ENCODE peak calls at places on chromosomes 1 and 21, in seven cellular contexts. A is lower leg skin, M is neural crest cell, F is cardiac muscle cell, P is osteocyte, D is chondrocyte, N is ovary. O is an unnamed sample.

GRCh38 chr1:77238463-77238862 is 19.2 kb upstream of the PIGK start:
- DNase-seq in A (no peak), M (no peak), F (peak), P (no peak), D (no peak), N (no peak), O (no peak)

GRCh38 chr1:231806623-231807470 is 180.3 kb downstream of the DISC1 start:
- DNase-seq in A (no peak), M (peak), F (peak), P (no peak), D (no peak), N (no peak), O (no peak)

GRCh38 chr1:206890690-206891089 is 6.6 kb upstream of the IL24 start:
- DNase-seq in A (no peak), M (no peak), F (peak), P (no peak), D (no peak), N (no peak), O (no peak)

GRCh38 chr1:206679738-206680211 is 4.9 kb upstream of the MAPKAPK2 start:
- DNase-seq in A (no peak), M (no peak), F (no peak), P (no peak), D (no peak), N (no peak), O (no peak)

GRCh38 chr21:32136546-32136945 is 142.3 kb downstream of the MIS18A start:
- DNase-seq in A (no peak), M (no peak), F (no peak), P (no peak), D (no peak), N (no peak), O (no peak)

GRCh38 chr1:167474191-167474641 is 44.1 kb downstream of the CD247 start:
- DNase-seq in A (no peak), M (no peak), F (no peak), P (no peak), D (no peak), N (no peak), O (no peak)

GRCh38 chr1:111406325-111406768 is 21.2 kb downstream of the OVGP1 start:
- DNase-seq in A (no peak), M (no peak), F (peak), P (no peak), D (no peak), N (no peak), O (no peak)

GRCh38 chr1:219708919-219709318 is 96.0 kb upstream of the ZC3H11B start:
- DNase-seq in A (no peak), M (no peak), F (no peak), P (no peak), D (no peak), N (no peak), O (no peak)

GRCh38 chr1:213286235-213286634 is 235.2 kb downstream of the RPS6KC1 start:
- DNase-seq in A (no peak), M (no peak), F (no peak), P (no peak), D (no peak), N (no peak), O (no peak)

GRCh38 chr1:3746784-3747521 is 5.3 kb upstream of the CCDC27 start:
- DNase-seq in A (peak), M (peak), F (peak), P (no peak), D (peak), N (peak), O (peak)

GRCh38 chr1:62057631-62058290 is 136.9 kb upstream of the L1TD1 start:
- DNase-seq in A (no peak), M (no peak), F (no peak), P (no peak), D (no peak), N (no peak), O (no peak)

GRCh38 chr1:13700521-13701273 is 709 bp downstream of the PRDM2 start:
- DNase-seq in A (peak), M (no peak), F (peak), P (no peak), D (no peak), N (peak), O (no peak)

GRCh38 chr1:94045465-94046056 is 75.4 kb downstream of the ABCA4 start:
- DNase-seq in A (peak), M (peak), F (peak), P (peak), D (peak), N (peak), O (peak)

GRCh38 chr1:167631386-167631941 is 1.4 kb downstream of the RCSD1 start:
- DNase-seq in A (peak), M (no peak), F (no peak), P (peak), D (no peak), N (no peak), O (no peak)

GRCh38 chr1:208350815-208351214 is 106.6 kb upstream of the PLXNA2 start:
- DNase-seq in A (no peak), M (no peak), F (no peak), P (no peak), D (no peak), N (no peak), O (no peak)

GRCh38 chr1:162373072-162373427 is 3.6 kb downstream of the SPATA46 start:
- DNase-seq in A (peak), M (no peak), F (no peak), P (no peak), D (no peak), N (no peak), O (no peak)

GRCh38 chr1:39650431-39650830 is 11.0 kb upstream of the HEYL start:
- DNase-seq in A (no peak), M (no peak), F (no peak), P (no peak), D (no peak), N (no peak), O (no peak)

GRCh38 chr1:228156518-228156875 is 6.8 kb downstream of the GJC2 start:
- DNase-seq in A (no peak), M (no peak), F (no peak), P (no peak), D (peak), N (no peak), O (no peak)

GRCh38 chr1:176434200-176434599 is 28.8 kb upstream of the PAPPA2 start:
- DNase-seq in A (no peak), M (no peak), F (no peak), P (no peak), D (no peak), N (no peak), O (no peak)

GRCh38 chr21:39385299-39386145 is 36.6 kb upstream of the HMGN1 start:
- DNase-seq in A (peak), M (no peak), F (peak), P (no peak), D (no peak), N (peak), O (no peak)

GRCh38 chr1:226657788-226658537 is 81.1 kb downstream of the ITPKB start:
- DNase-seq in A (peak), M (no peak), F (no peak), P (no peak), D (no peak), N (no peak), O (no peak)

GRCh38 chr1:40796939-40797667 is 13.5 kb downstream of the KCNQ4 start:
- DNase-seq in A (no peak), M (no peak), F (no peak), P (no peak), D (no peak), N (no peak), O (no peak)

GRCh38 chr1:55839626-55840025 is 624.5 kb upstream of the USP24 start:
- DNase-seq in A (no peak), M (no peak), F (no peak), P (no peak), D (no peak), N (no peak), O (no peak)

GRCh38 chr1:51517361-51518032 is 1.6 kb downstream of the EPS15 start:
- DNase-seq in A (no peak), M (no peak), F (peak), P (no peak), D (no peak), N (no peak), O (no peak)

GRCh38 chr1:56446531-56447098 is 132.7 kb downstream of the PLPP3 start:
- DNase-seq in A (no peak), M (no peak), F (peak), P (no peak), D (no peak), N (peak), O (no peak)

GRCh38 chr1:67540733-67541125 is 110.5 kb upstream of the SERBP1 start:
- DNase-seq in A (no peak), M (no peak), F (no peak), P (no peak), D (no peak), N (no peak), O (no peak)

GRCh38 chr1:61337037-61337436 is 254.7 kb downstream of the NFIA start:
- DNase-seq in A (no peak), M (no peak), F (peak), P (no peak), D (no peak), N (no peak), O (no peak)

GRCh38 chr1:15825800-15826199 is 18.4 kb upstream of the UQCRHL start:
- DNase-seq in A (no peak), M (no peak), F (peak), P (no peak), D (no peak), N (no peak), O (no peak)

GRCh38 chr1:153670257-153670858 is 435 bp downstream of the ILF2 start:
- DNase-seq in A (peak), M (no peak), F (no peak), P (no peak), D (no peak), N (no peak), O (no peak)

DNA sequence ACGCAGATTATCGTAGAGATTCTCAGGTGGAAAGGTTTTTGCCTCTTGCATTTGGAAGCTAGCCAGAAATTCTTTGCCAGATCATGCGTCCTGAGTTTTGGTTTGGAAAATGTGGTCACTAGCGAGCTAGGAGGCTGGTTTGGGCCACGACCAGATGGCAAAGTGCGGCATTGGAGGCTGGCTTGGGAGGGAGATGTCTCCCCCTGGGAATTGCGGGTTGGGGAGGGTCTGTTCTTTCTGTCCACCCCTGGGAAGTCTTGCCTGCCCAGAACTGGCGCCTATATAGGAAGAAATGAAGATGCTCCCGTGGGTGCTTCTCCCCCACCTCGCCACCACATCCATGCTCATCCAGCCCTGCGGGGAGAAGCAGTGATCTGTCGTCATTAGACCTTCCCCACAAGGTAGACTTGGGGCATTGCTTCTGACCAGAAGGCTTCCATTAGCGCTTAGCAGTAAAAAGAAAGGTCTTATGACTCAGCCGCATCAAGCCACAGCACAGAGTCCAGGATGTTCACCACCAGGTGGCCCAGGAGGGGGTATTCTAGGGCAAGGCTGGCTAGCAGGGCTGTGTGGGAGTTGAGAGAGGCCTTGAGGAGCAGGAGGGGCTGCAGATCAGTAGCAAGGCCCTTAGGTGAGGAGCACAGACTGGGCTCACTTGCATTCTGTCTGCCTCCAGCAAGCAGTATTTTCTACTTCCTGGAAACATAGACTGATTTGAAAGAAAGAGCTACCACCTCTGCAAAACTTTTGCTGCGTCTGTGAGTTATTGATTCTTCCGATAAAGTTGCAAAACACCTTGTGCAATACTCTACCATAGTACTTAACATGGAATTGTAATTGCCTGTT is 1.5 kb upstream of the PTP4A2 start:
- DNase-seq in A (peak), M (no peak), F (peak), P (no peak), D (no peak), N (peak), O (no peak)
- TF ChIP-seq CTCF in A (no peak), M (peak), F (peak), P (peak), D (peak), N (peak), O (peak)

GRCh38 chr1:112748396-112748795 is 33.3 kb upstream of the PPM1J start:
- DNase-seq in A (no peak), M (no peak), F (no peak), P (no peak), D (no peak), N (no peak), O (no peak)

GRCh38 chr1:112743174-112744018 is 28.3 kb upstream of the PPM1J start:
- DNase-seq in A (peak), M (no peak), F (peak), P (no peak), D (no peak), N (no peak), O (no peak)

DNA sequence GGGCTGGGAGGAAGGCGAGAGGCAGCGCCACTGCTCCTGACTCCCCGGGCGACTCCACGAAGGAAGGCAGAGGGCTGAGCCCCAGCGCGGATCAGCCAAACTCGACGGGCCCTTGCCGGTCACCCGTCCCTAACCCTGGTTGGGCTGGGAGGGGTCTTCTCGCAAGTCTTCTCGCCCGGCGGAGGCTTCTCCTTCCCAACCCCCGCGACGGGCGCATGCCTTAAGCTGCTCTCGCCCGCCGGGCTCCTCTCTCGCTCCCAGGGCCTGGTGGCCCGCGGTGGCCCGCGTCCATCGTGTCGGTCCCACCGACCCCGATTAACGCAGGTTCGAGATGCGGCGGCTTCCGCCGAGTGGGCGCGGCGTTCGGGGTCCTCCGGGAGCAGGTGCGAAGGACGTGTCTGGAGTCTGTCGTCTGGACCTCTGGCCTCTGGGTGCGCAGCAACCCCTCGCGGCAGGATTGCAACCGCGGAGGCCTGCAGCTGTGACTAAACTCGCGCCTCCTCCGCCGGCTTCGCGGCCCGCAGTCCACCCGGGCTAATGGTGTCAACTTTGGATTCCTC is 29.0 kb upstream of the PPM1J start:
- DNase-seq in A (no peak), M (no peak), F (peak), P (no peak), D (no peak), N (no peak), O (no peak)
- TF ChIP-seq CTCF in A (no peak), M (no peak), F (peak), P (peak), D (peak), N (no peak), O (no peak)

GRCh38 chr1:50348449-50349241 is 74.6 kb downstream of the DMRTA2 start:
- DNase-seq in A (no peak), M (peak), F (peak), P (no peak), D (no peak), N (peak), O (no peak)
- TF ChIP-seq CTCF in A (no peak), M (peak), F (peak), P (peak), D (peak), N (peak), O (peak)

GRCh38 chr1:205072881-205073280 is 11.4 kb downstream of the TMEM81 start:
- DNase-seq in A (peak), M (no peak), F (no peak), P (no peak), D (no peak), N (no peak), O (no peak)

GRCh38 chr1:205075642-205076155 is 8.6 kb downstream of the TMEM81 start:
- DNase-seq in A (peak), M (no peak), F (no peak), P (no peak), D (no peak), N (no peak), O (no peak)

GRCh38 chr1:205073511-205073910 is 10.7 kb downstream of the TMEM81 start:
- DNase-seq in A (peak), M (no peak), F (no peak), P (no peak), D (no peak), N (no peak), O (no peak)

GRCh38 chr1:205074513-205074912 is 9.7 kb downstream of the TMEM81 start:
- DNase-seq in A (peak), M (no peak), F (no peak), P (no peak), D (no peak), N (no peak), O (no peak)

DNA sequence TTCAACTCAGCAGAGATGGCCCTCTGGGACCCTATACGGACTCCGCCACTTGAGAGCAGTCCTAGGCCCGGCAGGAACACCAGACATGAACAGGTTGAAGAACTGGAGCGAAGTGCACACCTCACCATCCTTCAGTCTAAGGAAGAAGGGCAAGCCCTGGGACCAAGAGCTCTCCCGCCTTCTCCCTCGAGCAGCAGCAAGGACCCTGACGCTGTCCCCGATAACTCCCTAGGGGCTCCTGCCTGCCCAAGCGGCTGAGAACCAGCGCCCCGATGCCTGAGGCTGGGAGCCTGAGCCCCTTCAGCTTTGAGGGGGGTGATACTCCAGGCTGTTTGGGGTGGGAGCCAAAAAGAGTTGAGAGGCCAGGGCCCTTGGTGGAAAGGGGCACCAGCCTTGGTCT is 10.2 kb downstream of the TMEM81 start:
- DNase-seq in A (peak), M (no peak), F (no peak), P (no peak), D (no peak), N (no peak), O (no peak)
- TF ChIP-seq CTCF in A (no peak), M (no peak), F (no peak), P (no peak), D (no peak), N (no peak), O (no peak)

GRCh38 chr1:26500488-26501175 is 28.4 kb downstream of the HMGN2 start:
- DNase-seq in A (peak), M (peak), F (peak), P (peak), D (peak), N (peak), O (peak)
- TF ChIP-seq CTCF in A (no peak), M (no peak), F (no peak), P (no peak), D (peak), N (no peak), O (peak)

DNA sequence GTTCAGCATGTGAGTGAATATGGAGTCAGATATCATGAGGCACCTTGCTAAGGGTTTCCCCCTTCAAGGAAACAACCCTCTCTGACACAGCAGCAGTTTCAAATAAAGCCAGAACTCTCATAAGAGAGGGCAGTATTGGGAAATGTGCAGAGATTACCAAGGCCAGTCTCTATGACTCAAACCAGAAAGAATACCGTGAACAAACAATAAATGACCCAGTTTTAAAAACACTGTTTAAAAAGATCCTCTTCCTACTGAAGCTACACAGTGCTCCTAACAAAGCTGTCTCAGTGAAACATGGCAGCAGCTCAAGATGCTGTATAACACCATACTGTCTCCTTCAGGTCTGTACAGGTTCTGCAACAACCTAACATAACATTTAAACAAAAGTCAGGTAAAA is 102.6 kb downstream of the KIAA0319L start:
- DNase-seq in A (no peak), M (no peak), F (peak), P (no peak), D (no peak), N (no peak), O (no peak)
- TF ChIP-seq CTCF in A (no peak), M (no peak), F (peak), P (no peak), D (peak), N (no peak), O (no peak)

DNA sequence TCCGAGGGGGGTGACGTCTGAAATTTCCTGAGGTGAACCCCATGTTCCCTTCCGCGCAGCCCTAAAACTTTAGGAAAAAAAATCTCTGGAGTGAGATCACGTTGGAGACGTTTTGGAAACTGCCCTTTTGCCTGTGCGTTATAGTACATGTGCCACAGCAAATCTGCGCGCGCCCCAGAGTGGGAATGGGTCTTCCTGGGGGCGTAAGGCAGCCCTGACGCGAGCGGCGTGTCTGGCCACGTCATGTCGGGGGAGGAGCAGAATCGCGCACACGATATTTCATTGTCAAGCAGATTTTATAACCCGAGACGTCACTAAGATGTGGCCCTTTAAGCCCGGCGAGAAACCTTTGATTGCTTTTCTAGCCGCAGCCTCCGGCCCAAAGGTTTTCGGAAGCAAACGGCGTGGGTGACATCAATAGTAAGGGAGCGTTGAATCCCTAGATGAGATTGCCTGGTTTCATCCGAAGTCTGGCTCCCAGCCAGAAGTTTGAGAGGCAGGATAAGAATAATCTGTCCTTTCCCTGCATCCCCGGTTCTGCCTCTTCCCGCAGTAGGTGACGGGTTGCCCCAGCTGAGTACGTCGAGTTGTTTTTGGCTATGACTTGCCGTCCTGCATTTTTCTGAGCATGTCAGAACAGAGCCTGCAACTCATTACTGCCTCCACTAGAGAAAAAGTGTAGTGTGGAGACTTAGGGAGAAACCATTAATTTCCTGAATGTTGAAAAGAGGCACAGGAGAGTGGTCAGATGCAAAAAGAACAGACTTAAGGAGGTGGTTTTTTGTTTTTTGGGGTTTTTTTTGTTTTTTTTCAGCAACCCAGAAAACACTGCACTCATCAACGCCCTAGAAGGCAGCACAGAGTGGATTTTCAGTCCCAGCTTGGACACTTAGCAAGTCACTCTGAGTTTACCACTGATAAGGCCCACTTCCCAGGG is 800 bp upstream of the PMVK start:
- DNase-seq in A (peak), M (no peak), F (peak), P (peak), D (peak), N (peak), O (peak)
- TF ChIP-seq CTCF in A (no peak), M (peak), F (peak), P (peak), D (peak), N (peak), O (peak)

O was measured in type B pancreatic cell.